ENCODE peak calls at places on chromosomes 13 and 19, in seven cellular contexts. R is neural progenitor cell, B is heart left ventricle, W is neuronal stem cell, X is lower lobe of right lung, J is aorta, M is K562. L is an unnamed sample.

GRCh38 chr13:109666656-109667448 is 119.5 kb downstream of the IRS2 start:
- DNase-seq in R (no peak), B (no peak), W (no peak), X (no peak), J (no peak), M (no peak), L (no peak)

GRCh38 chr19:49677901-49678674 is 1.0 kb downstream of the PRMT1 start:
- DNase-seq in R (peak; percentile 95), B (peak; percentile 78), W (peak; percentile 93), X (peak; percentile 79), J (peak; percentile 91), M (peak; percentile 71), L (peak; percentile 80)

GRCh38 chr19:45251452-45252354 is 632 bp downstream of the MARK4 start:
- DNase-seq in R (peak; percentile 74), B (peak; percentile 70), W (no peak), X (peak; percentile 55), J (no peak), M (peak; percentile 48), L (peak; percentile 81)

GRCh38 chr13:40254394-40254793 is 412.0 kb downstream of the FOXO1 start:
- DNase-seq in R (no peak), B (no peak), W (no peak), X (no peak), J (no peak), M (no peak), L (no peak)

GRCh38 chr13:25971499-25972145 is 80.2 kb downstream of the SHISA2 start:
- DNase-seq in R (peak; percentile 46), B (no peak), W (no peak), X (no peak), J (no peak), M (no peak), L (no peak)

GRCh38 chr19:1783874-1784273 is 28.2 kb downstream of the ATP8B3 start:
- DNase-seq in R (no peak), B (no peak), W (no peak), X (no peak), J (no peak), M (no peak), L (no peak)

GRCh38 chr19:1555802-1556638 is 12.1 kb downstream of the MEX3D start:
- DNase-seq in R (no peak), B (no peak), W (no peak), X (no peak), J (peak; percentile 75), M (no peak), L (no peak)

GRCh38 chr13:106187092-106187491 is 348.4 kb downstream of the EFNB2 start:
- DNase-seq in R (no peak), B (no peak), W (no peak), X (no peak), J (no peak), M (no peak), L (no peak)

GRCh38 chr13:53198017-53198416 is 169.4 kb downstream of the OLFM4 start:
- DNase-seq in R (peak; percentile 49), B (no peak), W (no peak), X (no peak), J (no peak), M (no peak), L (no peak)

GRCh38 chr13:51420681-51421476 is 32.0 kb downstream of the INTS6 start:
- DNase-seq in R (no peak), B (no peak), W (no peak), X (no peak), J (no peak), M (no peak), L (no peak)

GRCh38 chr13:20441879-20442278 is 83.8 kb downstream of the CRYL1 start:
- DNase-seq in R (peak; percentile 48), B (no peak), W (peak; percentile 18), X (no peak), J (no peak), M (no peak), L (no peak)

GRCh38 chr13:77460195-77460594 is 75.3 kb upstream of the SCEL start:
- DNase-seq in R (no peak), B (peak; percentile 47), W (no peak), X (peak; percentile 68), J (peak; percentile 69), M (no peak), L (peak; percentile 64)

GRCh38 chr13:29802621-29803020 is 47.8 kb downstream of the UBL3 start:
- DNase-seq in R (no peak), B (no peak), W (no peak), X (no peak), J (no peak), M (no peak), L (no peak)

GRCh38 chr19:532578-533484 is 1.3 kb downstream of the CDC34 start:
- DNase-seq in R (peak; percentile 86), B (peak; percentile 87), W (no peak), X (peak; percentile 78), J (peak; percentile 93), M (peak; percentile 72), L (no peak)

GRCh38 chr19:39507715-39508364 is 7.1 kb upstream of the SELENOV start:
- DNase-seq in R (peak; percentile 44), B (no peak), W (no peak), X (no peak), J (no peak), M (no peak), L (no peak)
- H3K4me3 ChIP-seq in R (peak overlapping the region; percentile 53), B (no peak overlapping the region), W (peak overlapping the region; percentile 47), X (peak overlapping the region; percentile 48), J (peak overlapping the region; percentile 22), M (peak overlapping the region; percentile 52), L (peak overlapping the region; percentile 11)

DNA sequence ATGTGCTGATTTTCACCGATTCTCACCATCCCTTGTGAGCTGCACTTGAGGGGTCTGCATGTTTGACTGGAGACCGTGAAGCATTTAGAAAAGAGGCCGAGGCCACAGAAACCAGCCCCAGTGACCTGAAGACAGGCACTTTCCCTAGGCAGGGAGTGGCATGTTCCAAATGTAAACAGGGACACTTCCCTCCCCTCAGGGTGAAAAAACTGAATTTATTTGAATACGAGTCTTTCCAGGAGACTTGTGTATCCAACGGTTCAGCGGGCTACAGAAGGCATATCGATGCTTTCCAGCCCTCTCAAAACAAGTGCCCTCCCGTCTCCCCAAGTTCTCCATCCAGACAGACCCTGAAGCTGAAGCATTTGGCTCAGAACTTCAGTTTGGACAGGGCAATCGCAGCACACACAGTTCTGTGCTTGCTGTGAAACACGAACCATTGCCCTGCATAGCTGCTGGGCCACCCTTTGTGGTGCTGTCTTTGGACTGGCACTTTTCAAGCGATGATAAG is 106.1 kb downstream of the ZIC5 start:
- DNase-seq in R (no peak), B (no peak), W (no peak), X (no peak), J (no peak), M (no peak), L (no peak)
- H3K4me1 ChIP-seq in R (peaks cover 74% of the 10 kb centered on the region), B (no peaks in the 10 kb centered on the region), W (peaks cover 12% of the 10 kb centered on the region), X (no peaks in the 10 kb centered on the region), J (no peaks in the 10 kb centered on the region), M (no peaks in the 10 kb centered on the region), L (no peaks in the 10 kb centered on the region)

DNA sequence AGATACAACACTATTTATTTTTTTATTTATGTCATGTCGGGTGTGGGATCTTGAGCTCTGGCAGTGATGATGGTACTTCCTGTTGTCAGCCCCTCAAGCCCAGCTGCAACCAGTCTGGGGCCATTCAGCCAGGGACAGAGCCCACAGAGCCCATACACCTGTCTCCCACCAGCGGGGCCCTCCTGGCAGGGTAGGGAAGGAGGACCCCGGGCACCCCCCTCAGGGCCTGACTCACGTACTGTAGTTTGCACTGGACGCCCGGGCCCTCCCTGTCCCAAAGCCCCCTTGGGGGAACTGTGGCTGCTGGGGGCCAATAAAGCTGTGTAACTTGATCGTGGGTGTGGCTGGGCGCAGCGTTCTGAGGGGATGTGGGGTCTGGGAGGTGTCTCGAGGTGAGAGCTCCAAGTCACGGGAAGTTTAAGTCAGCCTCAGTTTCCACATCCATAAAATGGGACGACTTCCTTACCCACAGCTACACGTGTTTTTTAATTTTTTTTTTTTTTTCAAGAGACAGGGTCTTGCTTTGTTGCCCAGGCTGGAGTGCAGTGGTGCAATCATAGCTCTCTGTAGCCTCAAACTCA is 9.5 kb downstream of the ATG4D start:
- DNase-seq in R (no peak), B (no peak), W (no peak), X (no peak), J (no peak), M (no peak), L (no peak)
- H3K36me3 ChIP-seq in R (no peaks in the 10 kb centered on the region), B (peaks cover 35% of the 10 kb centered on the region), W (peaks cover 63% of the 10 kb centered on the region), X (peaks cover 100% of the 10 kb centered on the region), J (no peaks in the 10 kb centered on the region), M (peaks cover 94% of the 10 kb centered on the region), L (no peaks in the 10 kb centered on the region)

GRCh38 chr19:18171605-18172327 is 1.8 kb upstream of the IFI30 start:
- DNase-seq in R (no peak), B (no peak), W (no peak), X (peak; percentile 66), J (no peak), M (peak; percentile 67), L (no peak)

GRCh38 chr19:18174983-18175382 is 1.4 kb downstream of the IFI30 start:
- DNase-seq in R (no peak), B (no peak), W (no peak), X (no peak), J (no peak), M (peak; percentile 10), L (no peak)

GRCh38 chr19:18173572-18174294 is at the start of gene IFI30:
- DNase-seq in R (peak; percentile 76), B (peak; percentile 90), W (no peak), X (peak; percentile 92), J (peak; percentile 91), M (peak; percentile 90), L (peak; percentile 97)

GRCh38 chr19:18172331-18173053 is 1.1 kb upstream of the IFI30 start:
- DNase-seq in R (no peak), B (no peak), W (no peak), X (no peak), J (no peak), M (no peak), L (no peak)

DNA sequence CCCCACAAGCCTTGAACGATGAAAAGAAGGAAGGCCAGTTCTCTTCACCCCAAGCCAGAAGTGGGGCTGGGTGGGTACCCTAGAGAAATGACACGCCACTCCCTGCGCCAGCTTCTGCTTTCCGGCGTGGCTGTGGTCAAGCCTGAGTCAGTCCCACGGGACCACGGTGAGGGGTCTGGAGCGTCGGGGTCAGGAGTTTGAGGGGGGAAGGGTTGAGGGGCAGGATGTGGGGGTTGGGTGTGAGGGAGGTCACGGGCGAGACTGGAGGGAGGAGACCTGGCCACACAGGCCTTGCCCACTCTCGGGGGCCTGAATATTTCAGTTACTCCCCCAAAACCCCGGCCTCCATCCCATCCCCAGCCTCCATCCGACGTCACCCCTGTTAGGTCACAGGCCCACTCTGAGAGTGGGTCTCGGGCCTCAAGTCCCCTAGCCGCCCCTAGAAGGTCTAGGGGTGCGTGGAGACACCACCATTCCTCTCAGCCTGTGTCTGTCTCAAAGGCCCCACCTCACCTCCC is 500 bp upstream of the IFI30 start:
- DNase-seq in R (no peak), B (peak; percentile 86), W (no peak), X (peak; percentile 91), J (peak; percentile 87), M (peak; percentile 24), L (peak; percentile 94)
- H3K4me3 ChIP-seq in R (no peak overlapping the region), B (no peak overlapping the region), W (no peak overlapping the region), X (peak overlapping the region; percentile 89), J (no peak overlapping the region), M (peak overlapping the region; percentile 51), L (peak overlapping the region; percentile 58)

GRCh38 chr19:3508771-3509535 is 2.8 kb downstream of the FZR1 start:
- DNase-seq in R (no peak), B (no peak), W (no peak), X (no peak), J (no peak), M (no peak), L (no peak)
- H3K4me1 ChIP-seq in R (peaks cover 12% of the 10 kb centered on the region), B (peaks cover 5% of the 10 kb centered on the region), W (peaks cover 13% of the 10 kb centered on the region), X (peaks cover 16% of the 10 kb centered on the region), J (no peaks in the 10 kb centered on the region), M (peaks cover 17% of the 10 kb centered on the region), L (peaks cover 47% of the 10 kb centered on the region)

GRCh38 chr13:112880221-112880641 is 88.8 kb upstream of the MCF2L start:
- DNase-seq in R (no peak), B (peak; percentile 47), W (no peak), X (peak; percentile 39), J (peak; percentile 73), M (no peak), L (peak; percentile 60)
- H3K36me3 ChIP-seq in R (no peaks in the 10 kb centered on the region), B (peaks cover 20% of the 10 kb centered on the region), W (peaks cover 46% of the 10 kb centered on the region), X (peaks cover 96% of the 10 kb centered on the region), J (no peaks in the 10 kb centered on the region), M (peaks cover 29% of the 10 kb centered on the region), L (no peaks in the 10 kb centered on the region)